ENCODE peak calls at places on chromosomes 3 and 15, in seven cellular contexts. V is H1, N is HEK293T, X is HepG2, E is K562, L is GM12878, Y is HCT116. M is an unnamed sample.
A peak's percentile ranks its signal among the peaks of the same experiment; 100 is the strongest.

GRCh38 chr3:82196645-82197044 is 435.2 kb upstream of the GBE1 start:
- DNase-seq in V (no peak), N (no peak), X (no peak), E (no peak), L (no peak), Y (no peak), M (no peak)

GRCh38 chr3:12835005-12835665 is 6.2 kb downstream of the RPL32 start:
- DNase-seq in V (no peak), N (no peak), X (no peak), E (no peak), L (no peak), Y (no peak), M (no peak)

GRCh38 chr15:99507732-99508571 is 57.8 kb upstream of the MEF2A start:
- DNase-seq in V (no peak), N (no peak), X (no peak), E (no peak), L (no peak), Y (no peak), M (no peak)

GRCh38 chr3:169668957-169669681 is 5.6 kb upstream of the MECOM start:
- DNase-seq in V (no peak), N (peak; percentile 84), X (peak; percentile 29), E (peak; percentile 43), L (no peak), Y (peak; percentile 38), M (peak; percentile 86)

GRCh38 chr3:169865176-169865800 is 4.4 kb downstream of the LRRC31 start:
- DNase-seq in V (no peak), N (no peak), X (no peak), E (no peak), L (no peak), Y (no peak), M (no peak)

GRCh38 chr15:68650901-68651709 is 72.3 kb downstream of the CORO2B start:
- DNase-seq in V (peak; percentile 72), N (peak; percentile 92), X (peak; percentile 18), E (peak; percentile 89), L (no peak), Y (peak; percentile 51), M (peak; percentile 98)

GRCh38 chr3:157529085-157529484 is 25.9 kb upstream of the VEPH1 start:
- DNase-seq in V (no peak), N (no peak), X (no peak), E (no peak), L (no peak), Y (no peak), M (no peak)

GRCh38 chr3:61158152-61158551 is 93.1 kb downstream of the FHIT start:
- DNase-seq in V (no peak), N (no peak), X (no peak), E (no peak), L (no peak), Y (no peak), M (no peak)

GRCh38 chr15:82397817-82398216 is 31.8 kb upstream of the GOLGA6L9 start:
- DNase-seq in V (no peak), N (no peak), X (peak; percentile 27), E (no peak), L (no peak), Y (no peak), M (no peak)

GRCh38 chr15:68154923-68155559 is 50.1 kb downstream of the CALML4 start:
- DNase-seq in V (peak; percentile 5), N (peak; percentile 37), X (peak; percentile 53), E (no peak), L (no peak), Y (peak; percentile 27), M (peak; percentile 28)

GRCh38 chr3:73669268-73669667 is 44.5 kb upstream of the PDZRN3 start:
- DNase-seq in V (no peak), N (no peak), X (no peak), E (no peak), L (no peak), Y (no peak), M (no peak)
- TF ChIP-seq SP1 in V (no peak), N (no peak), X (no peak), E (no peak), L (no peak), Y (no peak), M (no peak)

DNA sequence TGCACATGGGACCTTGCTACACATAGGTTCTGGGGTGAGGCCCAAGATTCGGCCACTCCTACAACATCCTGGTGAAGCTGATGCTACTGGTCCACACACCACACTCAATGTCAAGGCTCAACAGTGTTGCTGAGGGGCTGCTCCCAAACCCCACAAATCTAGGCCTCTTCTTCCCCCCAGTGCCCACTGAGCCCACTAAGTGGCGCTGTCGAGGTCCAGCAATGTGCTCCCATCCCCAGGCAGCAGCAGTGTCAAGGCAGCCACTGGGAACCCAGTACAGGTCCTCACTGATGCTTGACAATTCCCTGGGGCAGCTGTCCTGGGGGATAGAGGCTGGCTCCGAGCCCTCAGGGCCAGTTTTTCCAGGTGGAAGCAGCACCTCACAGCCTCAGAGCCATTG is 21.5 kb downstream of the SCN5A start:
- DNase-seq in V (no peak), N (peak; percentile 70), X (peak; percentile 20), E (peak; percentile 72), L (no peak), Y (no peak), M (peak; percentile 87)
- TF ChIP-seq SP1 in V (no peak), N (no peak), X (no peak), E (no peak), L (no peak), Y (no peak), M (no peak)

DNA sequence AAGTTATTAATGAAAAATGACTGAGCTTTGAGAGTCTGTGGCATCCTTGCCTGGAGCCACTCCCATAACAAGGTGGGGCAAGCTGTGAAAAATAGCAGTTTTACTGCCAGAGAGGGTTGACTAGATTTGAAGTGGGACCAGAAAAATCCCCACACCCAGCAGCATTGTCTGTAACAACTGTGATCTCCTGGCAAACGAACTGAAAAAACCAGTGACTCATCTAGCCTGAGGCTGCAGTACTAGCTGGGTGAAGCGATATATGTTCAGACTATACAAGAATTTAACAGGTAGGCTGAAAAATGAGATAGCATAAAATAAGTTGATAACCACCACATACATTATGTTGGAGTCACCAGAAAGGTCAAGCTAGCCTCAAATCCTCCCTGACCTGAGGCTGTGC is 64.0 kb downstream of the DPH6 start:
- DNase-seq in V (peak; percentile 1), N (peak; percentile 4), X (no peak), E (no peak), L (no peak), Y (peak; percentile 85), M (no peak)
- TF ChIP-seq SP1 in V (no peak), N (no peak), X (no peak), E (no peak), L (no peak), Y (peak; percentile 18), M (no peak)

GRCh38 chr3:99009851-99010250 is 108.4 kb upstream of the DCBLD2 start:
- DNase-seq in V (no peak), N (no peak), X (no peak), E (no peak), L (no peak), Y (no peak), M (no peak)

GRCh38 chr3:99013077-99013476 is 111.6 kb upstream of the DCBLD2 start:
- DNase-seq in V (no peak), N (no peak), X (no peak), E (no peak), L (no peak), Y (no peak), M (no peak)

GRCh38 chr3:99016452-99016851 is 115.0 kb upstream of the DCBLD2 start:
- DNase-seq in V (no peak), N (no peak), X (no peak), E (no peak), L (no peak), Y (no peak), M (no peak)

GRCh38 chr3:99013794-99014315 is 112.4 kb upstream of the DCBLD2 start:
- DNase-seq in V (no peak), N (no peak), X (no peak), E (no peak), L (no peak), Y (no peak), M (no peak)

DNA sequence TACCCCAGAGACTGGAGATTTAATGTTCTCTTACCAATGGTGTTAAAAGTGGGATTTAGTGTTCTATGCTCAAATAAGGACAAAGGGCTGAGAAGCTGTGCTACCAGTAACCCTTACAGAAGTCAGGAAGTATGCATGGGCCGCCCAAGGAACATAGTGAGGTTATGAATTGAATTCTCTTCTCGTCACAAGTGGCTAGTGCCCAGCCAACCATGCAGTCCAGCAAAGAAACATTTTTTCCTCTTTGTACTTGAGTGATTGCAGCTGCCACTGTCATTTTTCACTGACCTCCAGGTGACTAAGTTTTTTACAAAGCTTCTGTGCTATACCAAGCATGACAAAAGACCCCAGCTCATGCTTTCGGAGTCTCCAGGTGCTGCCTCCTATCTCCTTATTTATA is 110.6 kb upstream of the DCBLD2 start:
- DNase-seq in V (no peak), N (no peak), X (no peak), E (no peak), L (peak; percentile 69), Y (no peak), M (no peak)
- TF ChIP-seq SP1 in V (no peak), N (no peak), X (no peak), E (no peak), L (no peak), Y (no peak), M (no peak)

DNA sequence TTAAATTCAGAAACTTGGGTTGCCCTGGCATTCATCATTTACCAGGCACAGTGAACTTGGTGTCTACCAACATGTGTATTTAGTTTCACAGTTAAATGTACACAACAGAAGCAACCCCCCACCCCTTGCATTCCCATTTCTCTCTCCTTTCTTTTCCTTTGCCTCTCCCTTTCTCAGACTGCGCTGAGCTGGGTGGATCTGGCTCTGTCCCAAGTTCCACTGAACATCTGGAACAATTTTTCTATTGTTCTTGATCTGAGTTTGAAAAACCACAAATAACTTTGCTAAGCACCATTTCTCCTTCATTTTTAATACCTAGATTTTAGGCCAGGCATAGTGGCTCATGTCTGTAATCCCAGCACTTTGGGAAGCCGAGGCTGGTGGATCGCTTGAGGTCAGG is 242.2 kb downstream of the ABHD5 start:
- DNase-seq in V (no peak), N (no peak), X (no peak), E (no peak), L (no peak), Y (no peak), M (no peak)
- TF ChIP-seq SP1 in V (no peak), N (no peak), X (no peak), E (no peak), L (no peak), Y (no peak), M (no peak)

GRCh38 chr3:128067481-128067880 is 15.2 kb downstream of the SEC61A1 start:
- DNase-seq in V (no peak), N (no peak), X (no peak), E (no peak), L (no peak), Y (no peak), M (no peak)

GRCh38 chr3:128062033-128062745 is 10.0 kb downstream of the SEC61A1 start:
- DNase-seq in V (no peak), N (no peak), X (no peak), E (no peak), L (no peak), Y (no peak), M (no peak)

GRCh38 chr3:128066111-128066510 is 13.9 kb downstream of the SEC61A1 start:
- DNase-seq in V (no peak), N (no peak), X (no peak), E (no peak), L (no peak), Y (no peak), M (no peak)

GRCh38 chr3:128068156-128068620 is 16.0 kb downstream of the SEC61A1 start:
- DNase-seq in V (no peak), N (peak; percentile 69), X (peak; percentile 57), E (peak; percentile 47), L (no peak), Y (peak; percentile 35), M (peak; percentile 46)

GRCh38 chr3:128064962-128065361 is 12.7 kb downstream of the SEC61A1 start:
- DNase-seq in V (no peak), N (no peak), X (no peak), E (no peak), L (no peak), Y (no peak), M (no peak)
- TF ChIP-seq SP1 in V (no peak), N (no peak), X (no peak), E (no peak), L (no peak), Y (no peak), M (no peak)